ENCODE peak calls at places on chromosome 16, in four cellular contexts. R is transverse colon, G is K562, L is OCI-LY7. U is an unnamed sample. For H3K4me1, the result is how much of the 10 kb centered on the place peaks cover.

GRCh38 chr16:10740000-10740844 is 3.4 kb upstream of the NUBP1 start:
- DNase-seq in G (no peak), L (no peak), R (no peak), U (no peak)

GRCh38 chr16:3998793-3999478 is 117.3 kb downstream of the ADCY9 start:
- DNase-seq in G (no peak), R (no peak), L (no peak), U (no peak)

GRCh38 chr16:27314161-27314723 is 468 bp downstream of the IL4R start:
- DNase-seq in G (no peak), L (no peak), R (peak), U (peak)

GRCh38 chr16:1171854-1172428 is 19.0 kb downstream of the CACNA1H start:
- DNase-seq in L (no peak), R (peak), G (no peak), U (no peak)

GRCh38 chr16:46573008-46573833 is 48.0 kb downstream of the SHCBP1 start:
- DNase-seq in G (peak), R (no peak), L (no peak), U (no peak)

GRCh38 chr16:70432800-70433455 is 6.0 kb downstream of the ST3GAL2 start:
- DNase-seq in L (peak), G (no peak), R (peak), U (no peak)

GRCh38 chr16:1048442-1049112 is 24.0 kb upstream of the SSTR5 start:
- DNase-seq in L (no peak), R (peak), G (peak), U (no peak)

GRCh38 chr16:29790949-29791844 is 646 bp downstream of the KIF22 start:
- DNase-seq in L (peak), G (no peak), R (peak), U (no peak)

GRCh38 chr16:85583491-85584181 is 29.5 kb upstream of the GSE1 start:
- DNase-seq in R (no peak), L (no peak), G (no peak), U (no peak)

GRCh38 chr16:68062910-68063393 is 22.2 kb upstream of the NFATC3 start:
- DNase-seq in R (peak), G (no peak), L (no peak), U (no peak)

GRCh38 chr16:68065716-68066305 is 19.4 kb upstream of the NFATC3 start:
- DNase-seq in R (no peak), G (no peak), L (no peak), U (no peak)

GRCh38 chr16:68061396-68061795 is 23.8 kb upstream of the NFATC3 start:
- DNase-seq in G (no peak), L (no peak), R (no peak), U (no peak)

GRCh38 chr16:68066763-68067162 is 18.4 kb upstream of the NFATC3 start:
- DNase-seq in R (no peak), G (no peak), L (no peak), U (no peak)

GRCh38 chr16:68064791-68065365 is 20.3 kb upstream of the NFATC3 start:
- DNase-seq in R (peak), L (peak), G (peak), U (peak)
- H3K4me1 ChIP-seq in R (under half), L (under half), G (under half), U (under half)

GRCh38 chr16:87051526-87052320 is 265.5 kb downstream of the C16orf95 start:
- DNase-seq in G (no peak), L (no peak), R (no peak), U (no peak)

GRCh38 chr16:87048038-87048743 is 269.0 kb downstream of the C16orf95 start:
- DNase-seq in L (no peak), G (no peak), R (no peak), U (no peak)

GRCh38 chr16:87047221-87048037 is 269.8 kb downstream of the C16orf95 start:
- DNase-seq in G (no peak), R (no peak), L (no peak), U (no peak)

GRCh38 chr16:87052506-87052905 is 264.7 kb downstream of the C16orf95 start:
- DNase-seq in L (no peak), G (no peak), R (no peak), U (no peak)

DNA sequence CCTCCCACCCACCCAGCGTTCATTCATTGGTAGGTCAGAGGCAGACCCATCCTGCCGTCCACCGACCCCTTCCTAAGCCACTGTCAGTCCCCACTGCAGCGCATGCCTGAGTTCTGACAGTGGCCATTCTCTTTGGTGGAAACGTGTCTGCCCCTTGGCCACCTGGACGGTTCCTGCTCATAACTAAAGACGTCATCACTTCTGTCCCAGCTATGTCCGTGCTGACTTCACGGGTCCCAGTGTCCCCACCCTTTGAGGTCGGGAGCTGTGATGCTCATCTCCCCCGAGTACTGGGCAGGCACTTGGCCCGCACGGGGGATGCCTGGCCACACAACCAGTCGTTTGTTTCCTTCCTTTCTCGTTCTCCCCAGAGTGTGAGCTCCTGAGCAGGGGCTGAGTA is 267.1 kb downstream of the C16orf95 start:
- DNase-seq in G (no peak), R (no peak), L (no peak), U (no peak)
- H3K4me1 ChIP-seq in G (under half), R (under half), L (under half), U (under half)

DNA sequence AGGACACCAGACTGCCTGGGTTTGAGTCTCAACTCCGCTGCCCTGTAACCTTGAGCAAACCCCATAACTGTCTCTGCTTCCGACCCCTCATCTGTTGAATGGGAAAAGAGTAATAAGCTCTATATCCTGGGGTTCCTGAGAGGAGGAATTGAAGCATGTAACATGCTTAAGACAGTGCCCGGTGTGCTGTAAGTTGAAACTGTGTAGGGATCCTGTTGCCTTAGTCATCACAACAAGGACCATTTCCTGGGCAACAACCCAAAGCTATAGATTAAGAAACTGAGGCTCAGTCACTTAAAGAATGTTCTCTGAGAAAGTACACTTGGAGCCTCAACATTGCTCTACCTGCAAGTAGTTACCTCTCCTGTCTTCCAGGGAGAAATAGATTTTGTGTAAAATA is 23.0 kb downstream of the CDH13 start:
- DNase-seq in R (no peak), G (no peak), L (no peak), U (no peak)
- H3K4me1 ChIP-seq in R (under half), G (under half), L (under half), U (under half)

GRCh38 chr16:81544691-81545365 is 100.2 kb downstream of the CMIP start:
- DNase-seq in G (no peak), L (no peak), R (no peak), U (no peak)
- H3K4me1 ChIP-seq in G (under half), L (under half), R (half or more), U (under half)